ENCODE peak calls at places on chromosome 7, in eight cellular contexts. F is fibroblast of the aortic adventitia; N is hypothalamus; G is colonic mucosa; L is activated CD4-positive, alpha-beta T cell treated with anti-CD3 and anti-CD28 coated beads for 24 hours; R is mucosa of gallbladder; D is NCI-H1417; P is AG09319. Z is an unnamed sample.

GRCh38 chr7:4683884-4684565 is 1.9 kb downstream of the FOXK1 start:
- DNase-seq in F (peak; percentile 69), N (no peak), G (peak; percentile 72), L (peak; percentile 17), R (no peak), D (no peak), P (peak; percentile 81), Z (peak; percentile 71)

GRCh38 chr7:149627911-149628310 is 130.3 kb upstream of the ZNF746 start:
- DNase-seq in F (no peak), N (no peak), G (no peak), L (no peak), R (no peak), D (no peak), P (no peak), Z (no peak)

GRCh38 chr7:156177396-156178055 is 365.3 kb upstream of the SHH start:
- DNase-seq in F (no peak), N (no peak), G (no peak), L (no peak), R (no peak), D (peak; percentile 62), P (no peak), Z (no peak)

GRCh38 chr7:93030605-93031225 is 87.1 kb downstream of the SAMD9 start:
- DNase-seq in F (peak; percentile 23), N (no peak), G (no peak), L (no peak), R (no peak), D (no peak), P (no peak), Z (no peak)

GRCh38 chr7:46256870-46257528 is 335.9 kb upstream of the IGFBP3 start:
- DNase-seq in F (no peak), N (no peak), G (no peak), L (no peak), R (no peak), D (no peak), P (no peak), Z (no peak)

GRCh38 chr7:29177963-29178612 is 16.5 kb upstream of the CHN2 start:
- DNase-seq in F (no peak), N (no peak), G (peak; percentile 32), L (no peak), R (peak; percentile 68), D (no peak), P (no peak), Z (no peak)

GRCh38 chr7:2661602-2662272 is 26.3 kb upstream of the AMZ1 start:
- DNase-seq in F (no peak), N (no peak), G (no peak), L (no peak), R (no peak), D (no peak), P (no peak), Z (no peak)

GRCh38 chr7:75623390-75624133 is 115.2 kb downstream of the HIP1 start:
- DNase-seq in F (no peak), N (no peak), G (no peak), L (no peak), R (peak; percentile 13), D (peak; percentile 31), P (no peak), Z (no peak)

GRCh38 chr7:129792721-129793120 is 160.0 kb downstream of the UBE2H start:
- DNase-seq in F (no peak), N (no peak), G (no peak), L (no peak), R (no peak), D (no peak), P (no peak), Z (no peak)

GRCh38 chr7:105187302-105188169 is 173.5 kb downstream of the KMT2E start:
- DNase-seq in F (no peak), N (no peak), G (no peak), L (no peak), R (no peak), D (no peak), P (no peak), Z (no peak)

GRCh38 chr7:24052572-24053223 is 231.3 kb upstream of the NPY start:
- DNase-seq in F (peak; percentile 17), N (no peak), G (no peak), L (no peak), R (no peak), D (no peak), P (peak; percentile 12), Z (peak; percentile 20)

GRCh38 chr7:108989319-108989718 is 419.6 kb downstream of the DNAJB9 start:
- DNase-seq in F (no peak), N (no peak), G (no peak), L (no peak), R (no peak), D (no peak), P (no peak), Z (no peak)

GRCh38 chr7:111650456-111650999 is 88.2 kb upstream of the IMMP2L start:
- DNase-seq in F (peak; percentile 80), N (no peak), G (peak; percentile 21), L (no peak), R (peak; percentile 13), D (no peak), P (peak; percentile 28), Z (no peak)

GRCh38 chr7:30196408-30196807 is 61.6 kb downstream of the MTURN start:
- DNase-seq in F (no peak), N (no peak), G (no peak), L (no peak), R (no peak), D (no peak), P (no peak), Z (no peak)

GRCh38 chr7:96084880-96085551 is 236.9 kb downstream of the SLC25A13 start:
- DNase-seq in F (peak; percentile 66), N (no peak), G (no peak), L (no peak), R (no peak), D (no peak), P (no peak), Z (no peak)

GRCh38 chr7:124856299-124856888 is 73.2 kb downstream of the POT1 start:
- DNase-seq in F (peak; percentile 64), N (no peak), G (no peak), L (no peak), R (no peak), D (peak; percentile 27), P (peak; percentile 2), Z (peak; percentile 48)

GRCh38 chr7:149621776-149622175 is 124.2 kb upstream of the ZNF746 start:
- DNase-seq in F (no peak), N (no peak), G (no peak), L (no peak), R (no peak), D (no peak), P (no peak), Z (peak; percentile 21)

GRCh38 chr7:69232445-69233376 is 365.6 kb upstream of the AUTS2 start:
- DNase-seq in F (no peak), N (no peak), G (no peak), L (no peak), R (no peak), D (peak; percentile 98), P (no peak), Z (no peak)

GRCh38 chr7:1474736-1475135 is 15.5 kb upstream of the MICALL2 start:
- DNase-seq in F (peak; percentile 44), N (no peak), G (no peak), L (no peak), R (no peak), D (no peak), P (no peak), Z (no peak)

GRCh38 chr7:151925446-151926335 is 30.6 kb upstream of the GALNTL5 start:
- DNase-seq in F (peak; percentile 51), N (no peak), G (peak; percentile 92), L (no peak), R (peak; percentile 22), D (no peak), P (no peak), Z (peak; percentile 72)

GRCh38 chr7:149027055-149027454 is 1.2 kb downstream of the PDIA4 start:
- DNase-seq in F (peak; percentile 27), N (no peak), G (no peak), L (no peak), R (no peak), D (no peak), P (no peak), Z (no peak)

GRCh38 chr7:21305455-21306235 is 122.2 kb upstream of the SP4 start:
- DNase-seq in F (no peak), N (no peak), G (no peak), L (no peak), R (no peak), D (no peak), P (no peak), Z (no peak)

GRCh38 chr7:155296788-155297516 is 726 bp upstream of the INSIG1 start:
- DNase-seq in F (peak; percentile 73), N (no peak), G (peak; percentile 57), L (peak; percentile 69), R (peak; percentile 65), D (peak; percentile 80), P (peak; percentile 34), Z (peak; percentile 58)

GRCh38 chr7:3028071-3028766 is 15.4 kb downstream of the CARD11 start:
- DNase-seq in F (peak; percentile 21), N (no peak), G (no peak), L (peak; percentile 49), R (peak; percentile 33), D (no peak), P (no peak), Z (no peak)

GRCh38 chr7:36153571-36154097 is 580 bp downstream of the EEPD1 start:
- DNase-seq in F (no peak), N (no peak), G (peak; percentile 39), L (no peak), R (peak; percentile 34), D (no peak), P (no peak), Z (peak; percentile 38)

GRCh38 chr7:156629873-156630272 is 10.7 kb upstream of the RNF32 start:
- DNase-seq in F (no peak), N (no peak), G (no peak), L (no peak), R (no peak), D (no peak), P (no peak), Z (no peak)

GRCh38 chr7:121891731-121892130 is 18.8 kb downstream of the PTPRZ1 start:
- DNase-seq in F (no peak), N (no peak), G (no peak), L (no peak), R (no peak), D (no peak), P (no peak), Z (no peak)

GRCh38 chr7:141974831-141975230 is 1.3 kb upstream of the TAS2R38 start:
- DNase-seq in F (peak; percentile 14), N (no peak), G (peak; percentile 45), L (no peak), R (peak; percentile 22), D (peak; percentile 32), P (no peak), Z (peak; percentile 72)